ENCODE peak calls at places on chromosome 4, in ten cellular contexts. W is IMR-90; K is ovary; J is cardiac muscle cell; X is mesendoderm; B is GM23248; M is A673; Y is neuronal stem cell; H is stomach; D is CD8-positive, alpha-beta memory T cell. P is an unnamed sample. For H3K36me3, the result is how much of the 10 kb centered on the place peaks cover.

GRCh38 chr4:5940470-5941203 is 47.8 kb upstream of the CRMP1 start:
- DNase-seq in K (no peak), W (peak), B (no peak), H (no peak), X (peak), Y (no peak), J (peak), D (no peak), M (peak), P (no peak)

GRCh38 chr4:107577743-107578142 is 142.3 kb downstream of the PAPSS1 start:
- DNase-seq in H (no peak), X (no peak), K (no peak), Y (no peak), D (no peak), J (no peak), B (no peak), W (no peak), M (no peak), P (no peak)

GRCh38 chr4:100391913-100392312 is 125.9 kb downstream of the EMCN start:
- DNase-seq in Y (no peak), X (no peak), K (no peak), M (no peak), B (peak), D (no peak), J (peak), H (no peak), W (peak), P (no peak)

GRCh38 chr4:75340561-75340960 is 173.6 kb downstream of the RCHY1 start:
- DNase-seq in J (no peak), B (no peak), M (no peak), D (no peak), K (no peak), W (no peak), X (no peak), H (no peak), Y (no peak), P (no peak)

GRCh38 chr4:86935499-86935832 is 655 bp downstream of the AFF1 start:
- DNase-seq in D (no peak), H (peak), X (no peak), Y (peak), J (no peak), M (no peak), W (no peak), B (no peak), K (no peak), P (peak)

GRCh38 chr4:38082424-38083374 is 122.5 kb downstream of the PTTG2 start:
- DNase-seq in B (peak), M (no peak), X (no peak), J (peak), K (no peak), D (no peak), Y (no peak), H (no peak), W (peak), P (no peak)

GRCh38 chr4:54542119-54542438 is 115.7 kb upstream of the KIT start:
- DNase-seq in Y (no peak), H (no peak), M (no peak), W (no peak), X (no peak), J (no peak), B (peak), K (no peak), D (no peak), P (no peak)

GRCh38 chr4:132642196-132642817 is 506.8 kb upstream of the PCDH10 start:
- DNase-seq in J (peak), K (no peak), B (peak), Y (peak), M (peak), D (no peak), H (no peak), X (peak), W (peak), P (peak)

GRCh38 chr4:88690355-88690754 is 7.3 kb downstream of the NAP1L5 start:
- DNase-seq in H (no peak), D (no peak), W (peak), M (peak), X (peak), K (no peak), Y (no peak), B (peak), J (peak), P (peak)

GRCh38 chr4:123986268-123986798 is 589.7 kb downstream of the SPRY1 start:
- DNase-seq in H (no peak), K (peak), M (peak), B (peak), Y (no peak), W (peak), D (no peak), J (peak), X (no peak), P (peak)

GRCh38 chr4:123786955-123787354 is 390.4 kb downstream of the SPRY1 start:
- DNase-seq in M (no peak), K (peak), D (no peak), H (peak), Y (no peak), B (peak), X (no peak), J (peak), W (peak), P (no peak)

GRCh38 chr4:179605196-179605595 is 2163.0 kb upstream of the AGA start:
- DNase-seq in K (no peak), D (no peak), B (peak), M (no peak), J (peak), X (no peak), H (no peak), W (peak), Y (no peak), P (no peak)

GRCh38 chr4:74408639-74409038 is 36.3 kb upstream of the AREG start:
- DNase-seq in K (no peak), D (no peak), B (peak), Y (no peak), W (peak), X (peak), M (no peak), H (no peak), J (no peak), P (no peak)

GRCh38 chr4:80058740-80059139 is 14.3 kb downstream of the ANTXR2 start:
- DNase-seq in B (peak), D (peak), X (peak), M (no peak), H (no peak), Y (no peak), J (peak), W (peak), K (no peak), P (no peak)

GRCh38 chr4:113637363-113637762 is 124.2 kb downstream of the CAMK2D start:
- DNase-seq in X (no peak), K (no peak), M (no peak), W (peak), D (no peak), B (peak), J (peak), H (no peak), Y (no peak), P (no peak)

GRCh38 chr4:115973768-115974167 is 860.3 kb upstream of the NDST4 start:
- DNase-seq in Y (peak), B (no peak), W (no peak), K (no peak), D (no peak), H (no peak), J (no peak), X (peak), M (no peak), P (no peak)

GRCh38 chr4:119493419-119493818 is 135.2 kb downstream of the PDE5A start:
- DNase-seq in B (peak), D (no peak), J (peak), X (no peak), Y (no peak), H (no peak), W (no peak), M (peak), K (no peak), P (no peak)

GRCh38 chr4:4582653-4583052 is 40.8 kb upstream of the STX18 start:
- DNase-seq in W (no peak), J (no peak), D (no peak), Y (no peak), M (no peak), K (no peak), H (no peak), X (peak), B (no peak), P (no peak)

GRCh38 chr4:52868138-52868537 is 6.0 kb downstream of the RASL11B start:
- DNase-seq in B (no peak), X (peak), J (no peak), W (no peak), M (no peak), D (no peak), K (peak), H (no peak), Y (no peak), P (peak)

GRCh38 chr4:40333921-40334352 is 1.2 kb upstream of the CHRNA9 start:
- DNase-seq in K (no peak), W (peak), J (peak), H (no peak), X (peak), M (peak), Y (no peak), B (peak), D (no peak), P (peak)

GRCh38 chr4:1167244-1167949 is 5.0 kb downstream of the SPON2 start:
- DNase-seq in M (peak), X (peak), H (peak), D (peak), J (peak), B (peak), Y (peak), W (peak), K (peak), P (peak)
- H3K27ac ChIP-seq in M (peak), X (no peak), H (peak), D (peak), J (no peak), B (no peak), Y (peak), W (peak), K (no peak), P (no peak)

GRCh38 chr4:145829629-145830395 is 108.8 kb downstream of the ZNF827 start:
- DNase-seq in K (no peak), M (no peak), X (no peak), D (no peak), H (no peak), W (no peak), B (peak), Y (no peak), J (no peak), P (no peak)

GRCh38 chr4:145830699-145831098 is 107.9 kb downstream of the ZNF827 start:
- DNase-seq in W (no peak), J (no peak), H (no peak), M (no peak), B (no peak), D (no peak), K (no peak), Y (no peak), X (no peak), P (no peak)

GRCh38 chr4:145825255-145825654 is 113.4 kb downstream of the ZNF827 start:
- DNase-seq in K (no peak), W (no peak), D (no peak), X (peak), Y (no peak), J (no peak), B (no peak), M (no peak), H (no peak), P (no peak)

GRCh38 chr4:145828802-145829485 is 109.7 kb downstream of the ZNF827 start:
- DNase-seq in Y (no peak), W (no peak), K (no peak), B (no peak), H (no peak), D (no peak), X (no peak), J (no peak), M (no peak), P (no peak)

DNA sequence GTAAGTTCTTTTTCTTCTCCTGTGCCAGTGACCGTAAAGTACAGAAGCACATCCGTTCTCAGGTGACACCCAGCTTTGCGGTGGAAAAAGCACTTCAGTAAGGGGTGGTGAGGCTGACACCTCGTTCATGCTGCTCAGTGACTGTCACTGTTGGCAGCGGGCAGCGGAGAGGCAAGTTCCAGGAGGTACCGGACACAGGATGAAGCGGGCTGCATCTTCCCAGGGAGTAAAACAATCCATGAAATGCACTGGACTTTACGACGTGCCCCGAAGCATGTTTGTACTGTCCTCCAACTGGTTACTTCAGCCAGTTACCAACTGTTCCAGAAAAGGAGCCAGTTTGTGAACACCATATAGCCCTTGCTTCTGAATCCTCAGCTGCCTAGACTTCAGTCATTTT is 110.7 kb downstream of the ZNF827 start:
- DNase-seq in J (no peak), K (no peak), W (no peak), Y (no peak), B (no peak), M (no peak), X (no peak), H (no peak), D (peak), P (no peak)
- H3K36me3 ChIP-seq in J (under half), K (under half), W (under half), Y (under half), B (under half), M (under half), X (under half), H (under half), D (under half), P (under half)

GRCh38 chr4:120671538-120671937 is 251.0 kb downstream of the PRDM5 start:
- DNase-seq in Y (no peak), J (no peak), H (no peak), K (no peak), W (no peak), X (no peak), M (no peak), D (no peak), B (no peak), P (no peak)
- H3K4me3 ChIP-seq in Y (no peak), J (no peak), H (no peak), K (no peak), W (no peak), X (no peak), M (no peak), D (no peak), B (no peak), P (no peak)

GRCh38 chr4:184235526-184235925 is 17.9 kb upstream of the ENPP6 start:
- DNase-seq in M (no peak), W (no peak), X (no peak), H (no peak), D (no peak), K (no peak), Y (no peak), B (no peak), J (no peak), P (no peak)

GRCh38 chr4:184231573-184231972 is 13.9 kb upstream of the ENPP6 start:
- DNase-seq in B (no peak), H (no peak), M (no peak), D (no peak), K (no peak), X (no peak), J (no peak), Y (no peak), W (no peak), P (no peak)

GRCh38 chr4:184232212-184232611 is 14.5 kb upstream of the ENPP6 start:
- DNase-seq in W (no peak), K (no peak), D (no peak), M (no peak), X (no peak), B (no peak), Y (no peak), J (no peak), H (no peak), P (no peak)

GRCh38 chr4:184234155-184234554 is 16.5 kb upstream of the ENPP6 start:
- DNase-seq in J (no peak), W (no peak), M (no peak), H (no peak), Y (no peak), K (no peak), D (no peak), X (no peak), B (no peak), P (no peak)

GRCh38 chr4:184232975-184233374 is 15.3 kb upstream of the ENPP6 start:
- DNase-seq in X (no peak), J (no peak), H (no peak), D (no peak), M (no peak), B (no peak), Y (no peak), W (no peak), K (no peak), P (no peak)
- H3K27ac ChIP-seq in X (no peak), J (no peak), H (no peak), D (no peak), M (no peak), B (no peak), Y (no peak), W (no peak), K (no peak), P (no peak)

DNA sequence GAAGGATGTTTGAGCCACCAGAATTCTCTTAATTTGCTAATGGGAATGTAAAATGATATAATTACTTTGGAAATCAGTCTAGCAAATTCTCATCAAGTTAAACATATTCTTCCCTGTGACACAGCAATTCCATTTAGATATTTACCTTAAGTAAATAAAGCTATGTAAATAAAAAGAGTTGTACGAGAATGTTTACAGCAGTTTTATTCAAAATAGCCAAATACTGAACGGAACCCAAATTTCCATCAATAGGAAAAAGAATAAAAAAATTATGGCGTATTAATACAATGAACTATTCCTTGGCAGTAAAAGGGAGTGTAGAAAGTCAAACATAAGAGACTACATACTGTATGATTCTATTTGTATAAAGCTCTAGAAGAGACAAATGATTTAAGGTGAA is 45.8 kb downstream of the CENPE start:
- DNase-seq in W (no peak), D (no peak), J (no peak), M (no peak), H (no peak), B (no peak), Y (no peak), X (no peak), K (no peak), P (no peak)
- H3K36me3 ChIP-seq in W (under half), D (under half), J (under half), M (half or more), H (under half), B (under half), Y (under half), X (under half), K (under half), P (under half)